ENCODE peak calls at places on chromosome 21, in five cellular contexts. K, H, A, S and V are unnamed samples.
A peak's percentile ranks its signal among the peaks of the same experiment; 100 is the strongest.

GRCh38 chr21:21045538-21045937 is 47.3 kb downstream of the NCAM2 start:
- DNase-seq in K (no peak), H (no peak), A (no peak), S (no peak), V (no peak)

GRCh38 chr21:33029512-33029921 is 3.8 kb downstream of the OLIG2 start:
- DNase-seq in K (no peak), H (no peak), A (no peak), S (no peak), V (no peak)

GRCh38 chr21:20618878-20619277 is 379.3 kb upstream of the NCAM2 start:
- DNase-seq in K (no peak), H (no peak), A (no peak), S (no peak), V (no peak)

GRCh38 chr21:31347435-31348032 is 3.5 kb upstream of the TIAM1 start:
- DNase-seq in K (no peak), H (no peak), A (no peak), S (peak; percentile 33), V (peak; percentile 41)

GRCh38 chr21:29382029-29382654 is 83.4 kb downstream of the BACH1 start:
- DNase-seq in K (no peak), H (no peak), A (no peak), S (no peak), V (peak; percentile 57)

GRCh38 chr21:29301703-29302102 is 3.0 kb downstream of the BACH1 start:
- DNase-seq in K (no peak), H (no peak), A (no peak), S (no peak), V (no peak)

GRCh38 chr21:27700974-27701614 is 734.2 kb upstream of the ADAMTS5 start:
- DNase-seq in K (peak; percentile 82), H (peak; percentile 79), A (peak; percentile 88), S (peak; percentile 72), V (peak; percentile 47)

GRCh38 chr21:29168874-29169273 is 38.4 kb downstream of the MAP3K7CL start:
- DNase-seq in K (no peak), H (no peak), A (no peak), S (no peak), V (no peak)

GRCh38 chr21:33299181-33299752 is 25.5 kb upstream of the IFNAR1 start:
- DNase-seq in K (no peak), H (no peak), A (no peak), S (peak; percentile 60), V (no peak)

GRCh38 chr21:29304577-29304976 is 5.9 kb downstream of the BACH1 start:
- DNase-seq in K (no peak), H (no peak), A (no peak), S (peak; percentile 62), V (no peak)

GRCh38 chr21:40386301-40386911 is 460.6 kb downstream of the DSCAM start:
- DNase-seq in K (peak; percentile 33), H (peak; percentile 56), A (peak; percentile 11), S (peak; percentile 43), V (peak; percentile 40)

GRCh38 chr21:29005696-29006095 is 13.0 kb upstream of the LTN1 start:
- DNase-seq in K (no peak), H (no peak), A (no peak), S (peak; percentile 12), V (no peak)

GRCh38 chr21:31500071-31500470 is 156.0 kb upstream of the TIAM1 start:
- DNase-seq in K (no peak), H (no peak), A (no peak), S (no peak), V (no peak)

GRCh38 chr21:32834825-32835224 is 63.3 kb upstream of the PAXBP1 start:
- DNase-seq in K (no peak), H (no peak), A (no peak), S (no peak), V (no peak)

GRCh38 chr21:33286600-33287456 is 20.7 kb downstream of the IL10RB start:
- DNase-seq in K (peak; percentile 81), H (peak; percentile 59), A (peak; percentile 53), S (no peak), V (peak; percentile 43)

GRCh38 chr21:43362306-43362927 is 64.5 kb downstream of the SIK1 start:
- DNase-seq in K (peak; percentile 90), H (peak; percentile 74), A (peak; percentile 85), S (peak; percentile 52), V (no peak)

GRCh38 chr21:40839551-40839950 is 7.4 kb downstream of the DSCAM start:
- DNase-seq in K (no peak), H (no peak), A (no peak), S (no peak), V (no peak)

GRCh38 chr21:32645261-32646182 is 33.3 kb upstream of the CFAP298 start:
- DNase-seq in K (no peak), H (no peak), A (no peak), S (no peak), V (no peak)

GRCh38 chr21:32626633-32627196 is 14.5 kb upstream of the CFAP298 start:
- DNase-seq in K (no peak), H (no peak), A (no peak), S (no peak), V (no peak)

GRCh38 chr21:28118570-28118969 is 874.1 kb downstream of the LTN1 start:
- DNase-seq in K (no peak), H (no peak), A (no peak), S (no peak), V (no peak)

GRCh38 chr21:28337319-28337718 is 655.4 kb downstream of the LTN1 start:
- DNase-seq in K (no peak), H (no peak), A (no peak), S (peak; percentile 17), V (no peak)

GRCh38 chr21:31316488-31317169 is 27.4 kb downstream of the TIAM1 start:
- DNase-seq in K (no peak), H (no peak), A (no peak), S (no peak), V (peak; percentile 54)

GRCh38 chr21:27581168-27581567 is 614.3 kb upstream of the ADAMTS5 start:
- DNase-seq in K (no peak), H (no peak), A (no peak), S (no peak), V (no peak)

GRCh38 chr21:16870116-16870515 is 642.7 kb upstream of the CXADR start:
- DNase-seq in K (no peak), H (no peak), A (no peak), S (no peak), V (no peak)

GRCh38 chr21:31248598-31248997 is 95.5 kb downstream of the TIAM1 start:
- DNase-seq in K (no peak), H (no peak), A (no peak), S (no peak), V (peak; percentile 45)

DNA sequence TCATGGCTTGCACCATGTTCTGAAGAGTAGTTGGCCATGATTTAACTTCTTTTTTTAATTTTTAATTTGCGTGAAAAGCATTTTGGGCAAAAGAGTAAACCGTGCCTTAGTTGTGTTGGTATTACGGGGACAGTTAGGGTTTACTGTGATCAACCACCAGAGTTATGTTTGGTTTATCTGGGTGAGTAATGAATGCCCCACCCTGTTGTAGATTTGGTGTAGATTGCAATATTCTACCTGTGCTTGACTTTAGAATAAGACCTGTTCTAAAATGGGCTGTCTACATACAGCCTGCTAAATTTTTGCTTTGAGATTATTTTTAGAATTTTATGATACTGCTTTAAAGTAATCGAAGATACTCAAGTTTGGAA is 1.4 kb downstream of the USP25 start:
- DNase-seq in K (no peak), H (no peak), A (no peak), S (peak; percentile 26), V (peak; percentile 25)
- TF ChIP-seq POLR2A in K (no peak), H (no peak), A (no peak), S (no peak), V (no peak)

DNA sequence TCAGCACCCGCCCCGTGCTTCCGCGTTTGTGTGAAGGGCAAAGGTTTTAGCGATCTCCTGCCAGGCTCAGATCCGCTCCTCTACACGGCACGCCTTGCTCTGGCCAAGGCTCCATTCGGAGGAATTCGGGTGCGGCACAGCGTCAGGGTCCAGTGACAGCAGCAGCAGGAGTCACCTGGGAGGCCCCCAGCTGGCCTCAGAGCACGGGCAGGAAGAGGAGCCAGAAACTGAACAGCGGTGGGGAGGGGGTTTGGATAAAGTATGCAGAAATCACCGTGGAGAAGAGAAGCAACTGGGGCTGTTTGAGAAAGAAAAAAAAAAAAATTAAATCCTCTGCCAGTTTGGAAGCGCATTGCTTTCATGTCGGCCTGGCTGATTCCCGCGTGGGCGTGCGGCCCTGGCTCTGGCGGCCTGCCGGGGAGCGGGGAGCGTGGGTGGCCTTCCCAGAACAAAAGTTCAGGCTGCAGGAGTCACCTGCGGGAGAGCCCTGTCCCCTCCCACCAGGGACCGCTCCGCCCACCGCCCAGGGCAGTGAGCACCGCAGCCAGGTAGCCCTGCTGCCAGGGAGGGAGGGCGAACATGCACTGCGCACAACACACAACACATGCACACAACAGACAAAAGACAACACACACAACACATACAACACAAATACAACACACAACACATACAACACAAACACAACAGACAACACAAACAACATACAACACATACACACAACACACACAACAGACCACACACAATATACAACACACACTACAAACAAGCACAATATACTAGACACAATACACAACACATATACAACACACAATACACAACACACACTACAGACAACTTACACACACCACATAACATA is 107.6 kb downstream of the ETS2 start:
- DNase-seq in K (peak; percentile 69), H (peak; percentile 87), A (peak; percentile 87), S (no peak), V (no peak)
- TF ChIP-seq POLR2A in K (no peak), H (peak; percentile 67), A (peak; percentile 17), S (no peak), V (no peak)

DNA sequence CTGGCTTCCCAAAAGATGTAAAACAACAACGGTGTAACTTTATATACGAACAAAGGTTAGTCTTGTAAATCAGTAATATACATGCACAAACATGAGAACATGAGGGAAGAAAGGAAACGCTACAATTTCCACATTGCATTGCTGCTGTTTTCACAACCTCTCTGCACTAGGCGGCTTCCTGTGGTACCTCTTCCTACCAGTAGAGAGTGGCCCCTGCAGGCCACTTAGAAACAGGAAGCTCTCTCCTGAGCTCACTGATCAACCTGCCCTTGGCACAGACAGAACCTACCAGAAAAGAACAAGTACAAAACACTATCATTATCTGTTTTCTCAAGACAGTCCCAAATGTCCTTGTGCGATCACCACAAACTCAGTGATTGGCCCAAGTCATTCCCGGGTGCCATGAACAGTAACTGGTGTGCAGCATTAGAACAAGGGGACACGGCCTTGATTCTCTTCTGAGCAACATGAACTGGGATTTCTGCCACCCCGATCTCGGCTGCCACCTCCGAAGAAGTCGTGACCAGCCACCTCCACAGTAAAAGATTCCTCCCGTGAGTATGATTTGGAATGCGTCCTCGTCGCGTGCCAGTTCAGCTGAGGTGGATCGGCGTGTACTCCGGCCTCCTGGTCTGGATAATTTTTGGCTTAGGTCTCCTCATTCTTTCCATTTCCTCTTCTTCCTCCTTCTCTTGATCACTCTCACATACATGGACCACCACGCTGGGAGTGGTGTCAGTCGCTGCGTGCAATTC is 5.7 kb upstream of the KCNE1 start:
- DNase-seq in K (no peak), H (no peak), A (no peak), S (peak; percentile 86), V (no peak)
- TF ChIP-seq POLR2A in K (no peak), H (no peak), A (no peak), S (no peak), V (no peak)

DNA sequence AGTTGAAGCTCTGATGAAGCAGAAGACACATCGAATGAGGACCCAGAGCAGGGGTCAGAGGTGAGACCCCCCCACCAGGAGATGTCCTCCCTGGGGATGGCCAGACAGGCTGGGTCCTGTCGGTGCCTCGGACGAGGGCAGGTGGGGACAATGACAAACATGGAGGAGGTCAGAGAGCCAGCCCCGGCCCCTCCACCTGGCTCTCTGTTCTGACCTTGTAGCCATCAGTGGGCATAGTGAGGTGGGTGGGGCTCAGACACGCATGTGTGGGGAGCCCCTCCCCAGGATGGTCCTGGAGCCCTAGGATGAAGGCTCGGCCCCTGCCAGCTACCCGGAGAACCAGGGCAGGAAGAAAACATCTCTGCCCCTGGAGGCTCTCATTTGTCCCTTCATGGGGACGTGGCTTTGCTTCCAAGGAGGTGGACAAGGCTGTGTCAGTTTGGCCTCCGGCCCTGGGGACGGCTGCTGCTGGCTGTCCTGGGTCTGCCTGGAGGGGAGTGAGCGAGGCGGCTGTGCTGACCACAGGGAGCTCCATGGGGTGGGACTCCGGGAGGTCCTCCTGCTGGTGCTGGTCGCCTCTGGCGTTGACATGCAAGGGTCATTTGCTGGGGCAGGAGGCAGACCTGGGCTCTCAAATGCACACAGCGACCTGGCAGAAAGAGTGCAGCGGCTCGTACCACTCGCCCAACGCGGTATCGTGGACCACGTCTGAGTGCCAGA is 2.6 kb downstream of the KRTAP10-6 start:
- DNase-seq in K (no peak), H (no peak), A (no peak), S (no peak), V (no peak)
- TF ChIP-seq POLR2A in K (no peak), H (no peak), A (no peak), S (no peak), V (no peak)